ENCODE peak calls at places on chromosomes 3 and 15, in seven cellular contexts. One of them, this sample, is unnamed.

GRCh38 chr15:90059208-90059985 is 42.9 kb downstream of the IDH2 start:
- DNase-seq in HFFc6: no peak
- DNase-seq in ovary: no peak
- DNase-seq in GM10248: peak; percentile 88
- DNase-seq in stomach: peak; percentile 73
- DNase-seq in activated CD8-positive, alpha-beta T cell treated with anti-CD3 and anti-CD28 coated beads for 36 hours: peak; percentile 90
- DNase-seq in type B pancreatic cell: no peak
- DNase-seq in this sample: peak; percentile 88

GRCh38 chr3:195270350-195271115 is 426 bp downstream of the XXYLT1 start:
- DNase-seq in HFFc6: peak; percentile 46
- DNase-seq in activated CD8-positive, alpha-beta T cell treated with anti-CD3 and anti-CD28 coated beads for 36 hours: peak; percentile 76
- DNase-seq in GM10248: peak; percentile 78
- DNase-seq in type B pancreatic cell: no peak
- DNase-seq in stomach: no peak
- DNase-seq in ovary: peak; percentile 60
- DNase-seq in this sample: peak; percentile 82

GRCh38 chr3:12984023-12984823 is 89.0 kb downstream of the IQSEC1 start:
- DNase-seq in GM10248: peak; percentile 73
- DNase-seq in HFFc6: peak; percentile 66
- DNase-seq in ovary: no peak
- DNase-seq in activated CD8-positive, alpha-beta T cell treated with anti-CD3 and anti-CD28 coated beads for 36 hours: peak; percentile 81
- DNase-seq in type B pancreatic cell: no peak
- DNase-seq in stomach: peak; percentile 83
- DNase-seq in this sample: peak; percentile 79

GRCh38 chr15:88663216-88663615 is 24.4 kb downstream of the ISG20 start:
- DNase-seq in type B pancreatic cell: peak; percentile 40
- DNase-seq in GM10248: no peak
- DNase-seq in activated CD8-positive, alpha-beta T cell treated with anti-CD3 and anti-CD28 coated beads for 36 hours: no peak
- DNase-seq in ovary: no peak
- DNase-seq in stomach: peak; percentile 64
- DNase-seq in HFFc6: no peak
- DNase-seq in this sample: no peak

GRCh38 chr3:2837233-2837632 is 272.9 kb downstream of the IL5RA start:
- DNase-seq in stomach: no peak
- DNase-seq in HFFc6: no peak
- DNase-seq in type B pancreatic cell: no peak
- DNase-seq in ovary: no peak
- DNase-seq in activated CD8-positive, alpha-beta T cell treated with anti-CD3 and anti-CD28 coated beads for 36 hours: no peak
- DNase-seq in GM10248: no peak
- DNase-seq in this sample: no peak

GRCh38 chr15:74055804-74056203 is 26.5 kb downstream of the GOLGA6A start:
- DNase-seq in HFFc6: no peak
- DNase-seq in GM10248: no peak
- DNase-seq in type B pancreatic cell: no peak
- DNase-seq in activated CD8-positive, alpha-beta T cell treated with anti-CD3 and anti-CD28 coated beads for 36 hours: no peak
- DNase-seq in ovary: no peak
- DNase-seq in stomach: no peak
- DNase-seq in this sample: no peak

GRCh38 chr15:81869161-81869928 is 176.5 kb downstream of the MEX3B start:
- DNase-seq in type B pancreatic cell: no peak
- DNase-seq in HFFc6: no peak
- DNase-seq in activated CD8-positive, alpha-beta T cell treated with anti-CD3 and anti-CD28 coated beads for 36 hours: no peak
- DNase-seq in GM10248: no peak
- DNase-seq in stomach: no peak
- DNase-seq in ovary: no peak
- DNase-seq in this sample: no peak

GRCh38 chr15:29418178-29418577 is 148.6 kb upstream of the NSMCE3 start:
- DNase-seq in type B pancreatic cell: no peak
- DNase-seq in GM10248: no peak
- DNase-seq in activated CD8-positive, alpha-beta T cell treated with anti-CD3 and anti-CD28 coated beads for 36 hours: no peak
- DNase-seq in ovary: no peak
- DNase-seq in HFFc6: no peak
- DNase-seq in stomach: no peak
- DNase-seq in this sample: no peak

GRCh38 chr3:176814252-176814651 is 383.0 kb downstream of the TBL1XR1 start:
- DNase-seq in HFFc6: peak; percentile 3
- DNase-seq in GM10248: peak; percentile 50
- DNase-seq in type B pancreatic cell: peak; percentile 71
- DNase-seq in activated CD8-positive, alpha-beta T cell treated with anti-CD3 and anti-CD28 coated beads for 36 hours: peak; percentile 59
- DNase-seq in stomach: peak; percentile 41
- DNase-seq in ovary: peak; percentile 17
- DNase-seq in this sample: peak; percentile 55

DNA sequence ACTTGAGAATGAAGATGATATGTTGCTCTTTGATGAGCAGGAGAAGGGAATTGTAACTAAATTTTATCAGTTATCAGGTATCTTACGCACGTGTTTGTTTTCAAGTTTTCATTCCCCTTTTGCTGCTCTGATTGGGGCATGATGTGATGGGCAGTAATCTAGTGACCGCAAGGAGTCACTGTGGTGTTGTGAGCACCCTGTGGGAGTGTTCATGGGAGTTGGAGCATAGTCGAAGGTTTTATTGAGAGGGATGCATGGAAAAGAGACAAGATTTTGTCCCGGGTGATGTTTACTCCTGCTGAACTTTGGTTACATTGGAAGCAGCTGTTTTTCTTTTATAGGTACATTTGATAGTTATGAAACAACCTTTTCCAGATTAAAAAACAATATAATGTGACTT is 2.1 kb downstream of the FAN1 start:
- DNase-seq in activated CD8-positive, alpha-beta T cell treated with anti-CD3 and anti-CD28 coated beads for 36 hours: no peak
- DNase-seq in ovary: no peak
- DNase-seq in HFFc6: no peak
- DNase-seq in GM10248: no peak
- DNase-seq in stomach: no peak
- DNase-seq in type B pancreatic cell: no peak
- DNase-seq in this sample: no peak
- TF ChIP-seq CTCF in activated CD8-positive, alpha-beta T cell treated with anti-CD3 and anti-CD28 coated beads for 36 hours: no peak
- TF ChIP-seq CTCF in ovary: no peak
- TF ChIP-seq CTCF in HFFc6: peak; percentile 51
- TF ChIP-seq CTCF in GM10248: no peak
- TF ChIP-seq CTCF in stomach: no peak
- TF ChIP-seq CTCF in type B pancreatic cell: peak; percentile 29
- TF ChIP-seq CTCF in this sample: no peak

DNA sequence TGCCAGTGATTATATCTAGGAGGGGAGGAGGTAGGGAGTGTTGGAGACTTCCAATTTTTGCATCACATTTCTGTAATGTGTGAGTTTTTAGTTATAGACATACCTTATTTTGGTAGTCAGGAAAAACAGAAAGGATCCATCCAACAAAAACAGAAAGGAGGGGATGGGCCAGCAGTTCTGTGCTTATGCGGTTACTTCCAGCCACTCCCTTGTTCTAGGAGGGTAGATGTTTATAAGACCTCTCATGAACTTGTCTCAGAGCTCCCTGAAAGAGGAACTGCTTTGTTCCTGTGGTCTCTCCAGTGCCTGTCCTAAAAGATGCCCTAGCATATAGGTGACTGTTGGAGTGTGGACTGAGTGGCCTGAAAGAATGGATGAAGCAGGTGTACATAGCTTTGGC is 323.3 kb downstream of the CACNA2D3 start:
- DNase-seq in GM10248: no peak
- DNase-seq in type B pancreatic cell: no peak
- DNase-seq in HFFc6: no peak
- DNase-seq in ovary: no peak
- DNase-seq in activated CD8-positive, alpha-beta T cell treated with anti-CD3 and anti-CD28 coated beads for 36 hours: no peak
- DNase-seq in stomach: no peak
- DNase-seq in this sample: no peak
- TF ChIP-seq CTCF in GM10248: no peak
- TF ChIP-seq CTCF in type B pancreatic cell: no peak
- TF ChIP-seq CTCF in HFFc6: no peak
- TF ChIP-seq CTCF in ovary: no peak
- TF ChIP-seq CTCF in activated CD8-positive, alpha-beta T cell treated with anti-CD3 and anti-CD28 coated beads for 36 hours: no peak
- TF ChIP-seq CTCF in stomach: no peak
- TF ChIP-seq CTCF in this sample: no peak

GRCh38 chr3:29144807-29145206 is 136.1 kb upstream of the RBMS3 start:
- DNase-seq in ovary: peak; percentile 29
- DNase-seq in type B pancreatic cell: no peak
- DNase-seq in GM10248: no peak
- DNase-seq in HFFc6: peak; percentile 50
- DNase-seq in stomach: no peak
- DNase-seq in activated CD8-positive, alpha-beta T cell treated with anti-CD3 and anti-CD28 coated beads for 36 hours: no peak
- DNase-seq in this sample: no peak
- TF ChIP-seq CTCF in ovary: no peak
- TF ChIP-seq CTCF in type B pancreatic cell: no peak
- TF ChIP-seq CTCF in GM10248: no peak
- TF ChIP-seq CTCF in HFFc6: peak; percentile 37
- TF ChIP-seq CTCF in stomach: no peak
- TF ChIP-seq CTCF in activated CD8-positive, alpha-beta T cell treated with anti-CD3 and anti-CD28 coated beads for 36 hours: no peak
- TF ChIP-seq CTCF in this sample: no peak

GRCh38 chr15:70505411-70505919 is 257.9 kb downstream of the UACA start:
- DNase-seq in GM10248: no peak
- DNase-seq in stomach: no peak
- DNase-seq in activated CD8-positive, alpha-beta T cell treated with anti-CD3 and anti-CD28 coated beads for 36 hours: peak; percentile 57
- DNase-seq in HFFc6: peak; percentile 79
- DNase-seq in ovary: no peak
- DNase-seq in type B pancreatic cell: no peak
- DNase-seq in this sample: no peak
- TF ChIP-seq CTCF in GM10248: no peak
- TF ChIP-seq CTCF in stomach: no peak
- TF ChIP-seq CTCF in activated CD8-positive, alpha-beta T cell treated with anti-CD3 and anti-CD28 coated beads for 36 hours: no peak
- TF ChIP-seq CTCF in HFFc6: no peak
- TF ChIP-seq CTCF in ovary: no peak
- TF ChIP-seq CTCF in type B pancreatic cell: no peak
- TF ChIP-seq CTCF in this sample: no peak

GRCh38 chr15:52679232-52680040 is at the start of gene ATOSA:
- DNase-seq in ovary: peak; percentile 92
- DNase-seq in activated CD8-positive, alpha-beta T cell treated with anti-CD3 and anti-CD28 coated beads for 36 hours: peak; percentile 94
- DNase-seq in HFFc6: peak; percentile 91
- DNase-seq in GM10248: peak; percentile 93
- DNase-seq in type B pancreatic cell: peak; percentile 93
- DNase-seq in stomach: peak; percentile 92
- DNase-seq in this sample: peak; percentile 94

GRCh38 chr15:52678468-52679231 is 538 bp downstream of the ATOSA start:
- DNase-seq in type B pancreatic cell: peak; percentile 77
- DNase-seq in stomach: peak; percentile 88
- DNase-seq in ovary: peak; percentile 69
- DNase-seq in GM10248: peak; percentile 41
- DNase-seq in activated CD8-positive, alpha-beta T cell treated with anti-CD3 and anti-CD28 coated beads for 36 hours: peak; percentile 74
- DNase-seq in HFFc6: peak; percentile 60
- DNase-seq in this sample: peak; percentile 60

GRCh38 chr15:52680041-52680391 is 828 bp upstream of the ATOSA start:
- DNase-seq in stomach: no peak
- DNase-seq in ovary: no peak
- DNase-seq in type B pancreatic cell: no peak
- DNase-seq in activated CD8-positive, alpha-beta T cell treated with anti-CD3 and anti-CD28 coated beads for 36 hours: no peak
- DNase-seq in HFFc6: peak; percentile 53
- DNase-seq in GM10248: no peak
- DNase-seq in this sample: no peak

GRCh38 chr15:52677593-52677992 is 1.6 kb downstream of the ATOSA start:
- DNase-seq in GM10248: peak; percentile 37
- DNase-seq in activated CD8-positive, alpha-beta T cell treated with anti-CD3 and anti-CD28 coated beads for 36 hours: no peak
- DNase-seq in HFFc6: no peak
- DNase-seq in ovary: no peak
- DNase-seq in stomach: no peak
- DNase-seq in type B pancreatic cell: no peak
- DNase-seq in this sample: peak; percentile 44

GRCh38 chr15:52678036-52678467 is 1.1 kb downstream of the ATOSA start:
- DNase-seq in type B pancreatic cell: no peak
- DNase-seq in ovary: peak; percentile 62
- DNase-seq in GM10248: peak; percentile 40
- DNase-seq in stomach: peak; percentile 51
- DNase-seq in HFFc6: peak; percentile 60
- DNase-seq in activated CD8-positive, alpha-beta T cell treated with anti-CD3 and anti-CD28 coated beads for 36 hours: peak; percentile 80
- DNase-seq in this sample: peak; percentile 58
- TF ChIP-seq CTCF in type B pancreatic cell: no peak
- TF ChIP-seq CTCF in ovary: no peak
- TF ChIP-seq CTCF in GM10248: peak; percentile 15
- TF ChIP-seq CTCF in stomach: no peak
- TF ChIP-seq CTCF in HFFc6: no peak
- TF ChIP-seq CTCF in activated CD8-positive, alpha-beta T cell treated with anti-CD3 and anti-CD28 coated beads for 36 hours: no peak
- TF ChIP-seq CTCF in this sample: no peak

DNA sequence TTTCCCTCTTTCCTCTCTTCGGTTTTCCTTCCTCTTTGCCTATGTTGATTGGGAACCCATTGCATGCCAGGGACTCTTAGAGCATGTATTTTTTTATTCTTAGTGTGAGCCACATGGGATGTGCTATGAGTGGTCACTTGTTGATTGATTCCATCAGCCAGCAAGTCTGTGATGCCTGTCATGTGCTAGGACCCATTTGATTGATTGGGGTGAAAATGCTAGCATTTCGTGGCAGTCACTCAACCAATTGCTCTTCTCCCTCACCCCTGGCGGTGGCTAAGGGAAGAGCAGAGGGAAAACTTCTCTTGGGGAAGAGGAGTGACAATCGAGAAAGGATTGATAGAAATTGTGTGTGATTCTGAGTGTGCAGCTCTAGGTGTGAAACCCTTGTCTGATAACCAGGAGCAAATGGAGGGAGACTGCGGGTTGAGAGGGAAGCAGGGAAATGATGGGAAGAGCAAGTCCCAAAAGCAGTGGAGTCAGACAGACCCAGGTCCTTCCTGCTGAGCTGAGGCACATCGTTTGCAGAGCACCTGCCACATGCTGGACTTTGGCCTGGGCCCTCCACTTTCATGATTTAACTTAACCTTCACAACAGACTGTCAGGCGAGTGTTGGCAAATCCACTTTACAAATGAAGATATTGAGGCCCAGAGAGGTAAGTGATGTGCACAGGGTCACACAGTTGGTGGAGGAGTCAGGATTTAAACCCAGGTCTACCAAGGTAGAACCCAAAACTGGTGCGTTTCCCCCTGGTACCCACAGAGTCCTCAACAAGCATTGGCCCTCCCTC is 40.0 kb downstream of the SLC6A11 start:
- DNase-seq in GM10248: no peak
- DNase-seq in stomach: no peak
- DNase-seq in ovary: no peak
- DNase-seq in activated CD8-positive, alpha-beta T cell treated with anti-CD3 and anti-CD28 coated beads for 36 hours: no peak
- DNase-seq in type B pancreatic cell: no peak
- DNase-seq in HFFc6: no peak
- DNase-seq in this sample: no peak
- TF ChIP-seq CTCF in GM10248: no peak
- TF ChIP-seq CTCF in stomach: no peak
- TF ChIP-seq CTCF in ovary: no peak
- TF ChIP-seq CTCF in activated CD8-positive, alpha-beta T cell treated with anti-CD3 and anti-CD28 coated beads for 36 hours: no peak
- TF ChIP-seq CTCF in type B pancreatic cell: peak; percentile 71
- TF ChIP-seq CTCF in HFFc6: peak; percentile 61
- TF ChIP-seq CTCF in this sample: no peak

This sample was measured in GM13976.